ENCODE peak calls at places on chromosomes 16 and 17, in eight cellular contexts. I, N, B, S, F, G, W and Z are unnamed samples. For H3K4me1, the result is how much of the 10 kb centered on the place peaks cover.

GRCh38 chr16:12303649-12304048 is 327.1 kb downstream of the SNX29 start:
- DNase-seq in F (no peak), I (no peak), W (no peak), B (no peak), N (no peak), G (peak), S (no peak), Z (no peak)

GRCh38 chr17:69672924-69673323 is 258.4 kb downstream of the MAP2K6 start:
- DNase-seq in I (no peak), B (no peak), F (no peak), G (no peak), N (no peak), S (no peak), W (no peak), Z (no peak)

GRCh38 chr16:31050280-31051030 is 17.1 kb downstream of the STX4 start:
- DNase-seq in G (no peak), N (no peak), I (no peak), F (no peak), S (no peak), W (no peak), B (no peak), Z (no peak)

GRCh38 chr17:7084058-7084457 is 4.0 kb upstream of the CLEC10A start:
- DNase-seq in F (no peak), W (peak), G (no peak), S (no peak), N (no peak), B (no peak), I (no peak), Z (no peak)

GRCh38 chr16:64240586-64240985 is 881.3 kb downstream of the CDH11 start:
- DNase-seq in I (no peak), G (no peak), S (no peak), B (no peak), N (no peak), F (no peak), W (no peak), Z (no peak)

GRCh38 chr16:14416184-14416583 is 213.9 kb downstream of the PARN start:
- DNase-seq in N (no peak), I (no peak), F (no peak), B (no peak), G (no peak), W (no peak), S (no peak), Z (no peak)

GRCh38 chr17:5770556-5771270 is 186.4 kb upstream of the NLRP1 start:
- DNase-seq in S (no peak), F (no peak), G (no peak), B (no peak), N (no peak), I (no peak), W (no peak), Z (no peak)

GRCh38 chr17:64779344-64780095 is 117.4 kb upstream of the SMURF2 start:
- DNase-seq in F (no peak), B (no peak), W (peak), G (no peak), S (no peak), N (no peak), I (no peak), Z (peak)

GRCh38 chr17:80565347-80566053 is 20.9 kb downstream of the RPTOR start:
- DNase-seq in B (no peak), W (no peak), F (no peak), S (no peak), G (no peak), N (no peak), I (no peak), Z (no peak)

GRCh38 chr17:2391597-2392251 is 9.1 kb downstream of the MNT start:
- DNase-seq in F (no peak), B (no peak), W (no peak), G (no peak), N (peak), S (no peak), I (no peak), Z (no peak)

GRCh38 chr17:40014375-40014980 is 762 bp upstream of the CSF3 start:
- DNase-seq in W (no peak), B (peak), N (no peak), S (no peak), G (peak), F (no peak), I (no peak), Z (no peak)

GRCh38 chr17:18314059-18314730 is 599 bp downstream of the TOP3A start:
- DNase-seq in I (no peak), N (peak), S (no peak), G (no peak), B (no peak), F (no peak), W (no peak), Z (peak)

GRCh38 chr17:57211543-57211942 is 44.8 kb upstream of the MSI2 start:
- DNase-seq in B (no peak), N (no peak), G (no peak), S (peak), W (no peak), I (no peak), F (no peak), Z (no peak)

GRCh38 chr17:76623271-76624146 is 20.0 kb downstream of the ST6GALNAC1 start:
- DNase-seq in B (peak), F (peak), S (peak), I (peak), W (peak), G (peak), N (peak), Z (peak)

GRCh38 chr17:40087903-40088718 is 12.3 kb downstream of the NR1D1 start:
- DNase-seq in W (no peak), G (no peak), F (no peak), B (no peak), I (no peak), S (no peak), N (no peak), Z (no peak)

GRCh38 chr16:30121741-30122620 is 1.0 kb downstream of the MAPK3 start:
- DNase-seq in N (peak), S (no peak), B (no peak), F (peak), G (peak), I (peak), W (peak), Z (peak)

GRCh38 chr17:77428020-77428781 is 287.4 kb downstream of the SEC14L1 start:
- DNase-seq in W (no peak), G (no peak), S (no peak), I (peak), N (peak), B (no peak), F (no peak), Z (no peak)

GRCh38 chr16:72666267-72666666 is 381.7 kb downstream of the ZFHX3 start:
- DNase-seq in B (no peak), G (no peak), W (no peak), S (no peak), I (no peak), F (no peak), N (no peak), Z (no peak)

GRCh38 chr16:14449790-14450463 is 180.1 kb downstream of the PARN start:
- DNase-seq in G (no peak), N (no peak), I (no peak), S (peak), F (no peak), W (no peak), B (no peak), Z (no peak)

GRCh38 chr16:27305839-27306442 is 7.8 kb upstream of the IL4R start:
- DNase-seq in N (no peak), W (peak), F (no peak), S (no peak), I (peak), G (no peak), B (no peak), Z (no peak)

GRCh38 chr16:85286066-85286712 is 173.9 kb upstream of the CIBAR2 start:
- DNase-seq in B (peak), W (peak), I (peak), N (no peak), G (peak), F (peak), S (no peak), Z (peak)

GRCh38 chr17:694239-694638 is 20.4 kb downstream of the VPS53 start:
- DNase-seq in G (no peak), S (peak), F (no peak), B (peak), N (no peak), I (no peak), W (no peak), Z (no peak)

GRCh38 chr17:62605588-62605987 is 21.9 kb upstream of the MRC2 start:
- DNase-seq in F (no peak), G (no peak), N (no peak), I (no peak), B (no peak), S (no peak), W (no peak), Z (no peak)

GRCh38 chr17:3828151-3828851 is 17.7 kb downstream of the NCBP3 start:
- DNase-seq in N (no peak), W (no peak), S (no peak), I (no peak), G (no peak), F (peak), B (no peak), Z (no peak)

GRCh38 chr16:85891033-85891775 is 7.8 kb upstream of the IRF8 start:
- DNase-seq in N (no peak), W (no peak), B (no peak), G (no peak), F (no peak), S (peak), I (no peak), Z (peak)

GRCh38 chr16:89042711-89043551 is 50.7 kb upstream of the ACSF3 start:
- DNase-seq in B (no peak), W (no peak), N (peak), I (no peak), S (no peak), G (no peak), F (no peak), Z (no peak)

GRCh38 chr17:4908301-4908700 is 5.4 kb upstream of the CHRNE start:
- DNase-seq in B (no peak), W (no peak), F (no peak), G (no peak), S (no peak), I (no peak), N (no peak), Z (no peak)

GRCh38 chr16:75112281-75113045 is 4.1 kb downstream of the LDHD start:
- DNase-seq in B (no peak), F (no peak), I (no peak), W (no peak), N (no peak), S (no peak), G (no peak), Z (no peak)

GRCh38 chr16:72705806-72706205 is 342.1 kb downstream of the ZFHX3 start:
- DNase-seq in B (no peak), N (no peak), I (no peak), G (no peak), W (no peak), S (no peak), F (no peak), Z (no peak)

GRCh38 chr17:50877838-50878237 is 11.7 kb upstream of the TOB1 start:
- DNase-seq in F (no peak), B (no peak), G (no peak), I (no peak), W (no peak), S (no peak), N (no peak), Z (no peak)

GRCh38 chr16:85441189-85441889 is 171.8 kb upstream of the GSE1 start:
- DNase-seq in F (no peak), B (no peak), W (no peak), G (no peak), I (no peak), S (no peak), N (no peak), Z (no peak)

GRCh38 chr16:1906846-1907165 is 11.4 kb downstream of the HS3ST6 start:
- DNase-seq in I (no peak), N (no peak), W (no peak), G (no peak), B (no peak), S (no peak), F (no peak), Z (no peak)

GRCh38 chr17:36870618-36871002 is 66.7 kb upstream of the LHX1 start:
- DNase-seq in W (no peak), F (no peak), I (no peak), S (no peak), G (no peak), N (no peak), B (no peak), Z (no peak)

GRCh38 chr17:59839646-59840328 is 53.0 kb downstream of the TUBD1 start:
- DNase-seq in S (no peak), I (no peak), W (no peak), G (no peak), B (no peak), N (no peak), F (no peak), Z (no peak)

GRCh38 chr17:59840329-59840907 is 52.3 kb downstream of the TUBD1 start:
- DNase-seq in W (no peak), B (peak), I (no peak), F (no peak), S (no peak), G (no peak), N (no peak), Z (no peak)

GRCh38 chr17:59838196-59838911 is 54.4 kb downstream of the TUBD1 start:
- DNase-seq in I (no peak), N (no peak), S (no peak), W (no peak), G (no peak), B (peak), F (no peak), Z (peak)

GRCh38 chr17:59840908-59841666 is 51.7 kb downstream of the TUBD1 start:
- DNase-seq in G (no peak), I (no peak), S (no peak), N (no peak), F (no peak), W (no peak), B (peak), Z (peak)

DNA sequence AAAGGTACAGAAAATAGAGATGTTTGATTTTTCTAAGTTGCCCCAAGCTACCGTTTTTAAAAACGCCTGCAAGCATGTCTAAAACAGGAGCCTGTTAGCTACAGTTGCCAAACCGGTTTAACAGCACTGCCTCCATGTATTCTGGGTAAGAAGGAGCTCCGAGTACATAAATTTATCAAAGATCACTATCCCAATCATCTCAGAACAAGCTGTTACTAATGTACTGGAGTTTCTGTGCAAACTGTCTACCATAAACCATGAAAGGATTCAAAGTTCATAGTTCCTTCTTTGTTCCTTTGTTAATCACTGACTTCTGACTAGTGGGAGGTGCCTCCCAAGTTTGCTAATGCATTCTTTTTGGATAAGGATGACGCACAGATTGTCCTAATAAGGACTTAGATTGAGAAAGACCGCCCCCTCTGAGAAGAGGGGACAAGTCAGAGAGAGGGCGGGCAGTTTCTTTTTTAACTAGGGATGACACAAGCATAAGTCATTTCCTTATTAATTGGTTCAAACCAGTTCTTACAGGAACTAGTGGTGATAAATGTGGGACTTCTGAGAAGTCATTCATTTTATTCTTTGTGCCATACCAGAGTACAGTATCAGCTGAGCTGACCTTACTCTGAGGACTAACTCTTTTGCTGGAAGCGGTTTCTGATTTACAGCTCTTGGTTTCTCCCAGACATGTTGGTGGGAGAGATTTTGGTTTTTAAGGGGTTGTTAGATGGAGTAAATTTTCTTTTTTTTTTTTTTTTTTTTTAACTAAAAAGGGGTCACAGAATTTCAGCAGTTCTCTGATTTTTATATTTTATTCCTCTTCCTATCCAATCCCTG is 55.2 kb downstream of the TUBD1 start:
- DNase-seq in W (peak), F (peak), G (peak), S (peak), N (no peak), B (peak), I (peak), Z (peak)
- H3K4me1 ChIP-seq in W (under half), F (under half), G (under half), S (under half), N (under half), B (under half), I (under half), Z (under half)

GRCh38 chr16:68071547-68071901 is 13.6 kb upstream of the NFATC3 start:
- DNase-seq in N (no peak), G (no peak), S (no peak), W (no peak), B (no peak), I (no peak), F (no peak), Z (no peak)

GRCh38 chr16:68070249-68070725 is 14.9 kb upstream of the NFATC3 start:
- DNase-seq in F (no peak), W (no peak), S (no peak), B (no peak), N (no peak), G (no peak), I (no peak), Z (no peak)

GRCh38 chr16:68070811-68071546 is 14.2 kb upstream of the NFATC3 start:
- DNase-seq in B (no peak), G (no peak), F (no peak), I (no peak), S (no peak), W (peak), N (no peak), Z (no peak)

GRCh38 chr16:68068926-68069325 is 16.2 kb upstream of the NFATC3 start:
- DNase-seq in W (no peak), I (no peak), G (no peak), S (no peak), N (no peak), F (no peak), B (no peak), Z (no peak)

GRCh38 chr16:68069511-68070248 is 15.5 kb upstream of the NFATC3 start:
- DNase-seq in W (no peak), B (peak), G (no peak), I (no peak), F (peak), S (no peak), N (no peak), Z (peak)
- H3K4me1 ChIP-seq in W (under half), B (under half), G (under half), I (under half), F (half or more), S (under half), N (under half), Z (under half)

GRCh38 chr16:46887524-46887854 is 3.3 kb downstream of the GPT2 start:
- DNase-seq in F (no peak), G (no peak), B (no peak), N (no peak), I (no peak), S (no peak), W (no peak), Z (no peak)

GRCh38 chr16:46886764-46887523 is 2.8 kb downstream of the GPT2 start:
- DNase-seq in F (no peak), S (no peak), I (no peak), W (no peak), B (no peak), G (no peak), N (no peak), Z (no peak)

GRCh38 chr16:46889245-46889941 is 5.2 kb downstream of the GPT2 start:
- DNase-seq in S (no peak), G (no peak), B (no peak), W (no peak), I (no peak), F (no peak), N (no peak), Z (no peak)

GRCh38 chr16:46891910-46892309 is 7.7 kb downstream of the GPT2 start:
- DNase-seq in B (no peak), W (no peak), I (no peak), G (no peak), S (no peak), F (no peak), N (no peak), Z (no peak)

GRCh38 chr16:46889942-46890300 is 5.8 kb downstream of the GPT2 start:
- DNase-seq in F (no peak), G (no peak), N (no peak), B (no peak), I (no peak), S (no peak), W (no peak), Z (no peak)
- H3K4me1 ChIP-seq in F (half or more), G (under half), N (under half), B (half or more), I (under half), S (under half), W (under half), Z (under half)

GRCh38 chr16:55406651-55407050 is 72.3 kb upstream of the MMP2 start:
- DNase-seq in I (no peak), F (no peak), N (no peak), B (no peak), S (no peak), G (no peak), W (no peak), Z (no peak)
- H3K4me1 ChIP-seq in I (under half), F (under half), N (under half), B (under half), S (under half), G (under half), W (under half), Z (under half)

GRCh38 chr16:3023669-3024478 is at the start of the genes HCFC1R1 and THOC6:
- DNase-seq in G (peak), B (peak), N (peak), I (peak), S (peak), F (peak), W (peak), Z (peak)

GRCh38 chr16:3026609-3027487 is 3.0 kb downstream of the THOC6 start:
- DNase-seq in I (no peak), S (no peak), G (no peak), B (peak), F (no peak), N (no peak), W (no peak), Z (no peak)

GRCh38 chr16:3025032-3026002 is 1.5 kb downstream of the THOC6 start:
- DNase-seq in W (no peak), B (peak), S (no peak), I (no peak), F (no peak), G (no peak), N (no peak), Z (no peak)

GRCh38 chr16:3027488-3027795 is 3.6 kb downstream of the THOC6 start:
- DNase-seq in N (no peak), F (no peak), B (no peak), G (no peak), W (no peak), I (no peak), S (no peak), Z (no peak)

GRCh38 chr16:3026003-3026378 is 2.2 kb downstream of the THOC6 start:
- DNase-seq in W (no peak), S (no peak), N (no peak), I (no peak), F (no peak), G (no peak), B (no peak), Z (no peak)
- H3K4me1 ChIP-seq in W (under half), S (under half), N (under half), I (under half), F (under half), G (under half), B (half or more), Z (under half)

GRCh38 chr17:74744714-74745547 is 3.5 kb upstream of the NHERF1 start:
- DNase-seq in F (peak), S (peak), B (peak), W (peak), I (peak), G (peak), N (peak), Z (peak)
- H3K4me1 ChIP-seq in F (under half), S (under half), B (under half), W (under half), I (under half), G (under half), N (under half), Z (under half)

DNA sequence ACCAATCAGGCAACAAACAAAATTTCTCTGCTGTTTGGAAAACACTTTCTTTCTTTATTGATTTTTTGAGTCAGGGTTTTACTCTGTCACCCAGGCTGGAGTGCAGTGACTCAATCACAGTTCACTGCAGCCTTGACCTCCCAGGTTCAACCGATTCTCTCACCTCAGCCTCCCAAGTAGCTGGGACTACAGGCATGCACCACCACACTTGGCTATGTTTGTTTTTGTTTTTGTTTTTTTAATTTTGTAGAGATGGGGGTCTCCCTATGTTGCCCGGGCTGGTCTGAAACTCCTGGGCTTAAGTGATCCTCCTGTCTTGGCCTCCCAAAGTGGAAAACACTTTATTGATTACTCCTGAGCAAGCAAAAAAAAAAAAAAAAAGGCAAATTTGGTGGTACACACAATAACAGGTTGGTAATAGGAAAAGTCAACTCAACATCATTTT is 276.4 kb downstream of the SOX9 start:
- DNase-seq in N (no peak), I (no peak), F (no peak), S (no peak), G (no peak), B (no peak), W (no peak), Z (no peak)
- H3K4me1 ChIP-seq in N (under half), I (under half), F (under half), S (half or more), G (under half), B (under half), W (under half), Z (under half)